ENCODE peak calls at places on chromosome 1, in seven cellular contexts. One of them, this sample, is unnamed.

GRCh38 chr1:93844262-93845045 is 34.6 kb downstream of the DNTTIP2 start:
- DNase-seq in T-helper 9 cell: peak; percentile 8
- DNase-seq in neuronal stem cell: peak; percentile 54
- DNase-seq in transverse colon: peak; percentile 40
- DNase-seq in NCI-H1417: peak; percentile 73
- DNase-seq in stimulated activated CD8-positive, alpha-beta memory T cell treated with anti-CD3 and anti-CD28 coated beads, Interleukin-4, amount 100 ng/mL, for 24 hours: no peak
- DNase-seq in naive thymus-derived CD8-positive, alpha-beta T cell: peak; percentile 72
- DNase-seq in this sample: peak; percentile 76

GRCh38 chr1:9294910-9295636 is 2.4 kb downstream of the SPSB1 start:
- DNase-seq in T-helper 9 cell: no peak
- DNase-seq in neuronal stem cell: no peak
- DNase-seq in transverse colon: peak; percentile 50
- DNase-seq in NCI-H1417: peak; percentile 12
- DNase-seq in stimulated activated CD8-positive, alpha-beta memory T cell treated with anti-CD3 and anti-CD28 coated beads, Interleukin-4, amount 100 ng/mL, for 24 hours: no peak
- DNase-seq in naive thymus-derived CD8-positive, alpha-beta T cell: no peak
- DNase-seq in this sample: peak; percentile 61

GRCh38 chr1:152244576-152244975 is 20.6 kb upstream of the HRNR start:
- DNase-seq in T-helper 9 cell: no peak
- DNase-seq in neuronal stem cell: no peak
- DNase-seq in transverse colon: no peak
- DNase-seq in NCI-H1417: no peak
- DNase-seq in stimulated activated CD8-positive, alpha-beta memory T cell treated with anti-CD3 and anti-CD28 coated beads, Interleukin-4, amount 100 ng/mL, for 24 hours: no peak
- DNase-seq in naive thymus-derived CD8-positive, alpha-beta T cell: no peak
- DNase-seq in this sample: no peak

GRCh38 chr1:81717230-81717629 is 83.5 kb upstream of the ADGRL2 start:
- DNase-seq in T-helper 9 cell: no peak
- DNase-seq in neuronal stem cell: no peak
- DNase-seq in transverse colon: no peak
- DNase-seq in NCI-H1417: no peak
- DNase-seq in stimulated activated CD8-positive, alpha-beta memory T cell treated with anti-CD3 and anti-CD28 coated beads, Interleukin-4, amount 100 ng/mL, for 24 hours: no peak
- DNase-seq in naive thymus-derived CD8-positive, alpha-beta T cell: no peak
- DNase-seq in this sample: no peak

GRCh38 chr1:38334930-38335592 is 288.5 kb upstream of the POU3F1 start:
- DNase-seq in T-helper 9 cell: no peak
- DNase-seq in neuronal stem cell: no peak
- DNase-seq in transverse colon: no peak
- DNase-seq in NCI-H1417: no peak
- DNase-seq in stimulated activated CD8-positive, alpha-beta memory T cell treated with anti-CD3 and anti-CD28 coated beads, Interleukin-4, amount 100 ng/mL, for 24 hours: no peak
- DNase-seq in naive thymus-derived CD8-positive, alpha-beta T cell: no peak
- DNase-seq in this sample: no peak

GRCh38 chr1:10773376-10773775 is 23.1 kb downstream of the CASZ1 start:
- DNase-seq in T-helper 9 cell: no peak
- DNase-seq in neuronal stem cell: no peak
- DNase-seq in transverse colon: no peak
- DNase-seq in NCI-H1417: no peak
- DNase-seq in stimulated activated CD8-positive, alpha-beta memory T cell treated with anti-CD3 and anti-CD28 coated beads, Interleukin-4, amount 100 ng/mL, for 24 hours: no peak
- DNase-seq in naive thymus-derived CD8-positive, alpha-beta T cell: no peak
- DNase-seq in this sample: peak; percentile 37

GRCh38 chr1:7043729-7044470 is 258.6 kb downstream of the CAMTA1 start:
- DNase-seq in T-helper 9 cell: no peak
- DNase-seq in neuronal stem cell: no peak
- DNase-seq in transverse colon: no peak
- DNase-seq in NCI-H1417: no peak
- DNase-seq in stimulated activated CD8-positive, alpha-beta memory T cell treated with anti-CD3 and anti-CD28 coated beads, Interleukin-4, amount 100 ng/mL, for 24 hours: no peak
- DNase-seq in naive thymus-derived CD8-positive, alpha-beta T cell: no peak
- DNase-seq in this sample: no peak

GRCh38 chr1:24464378-24464770 is 38.3 kb upstream of the RCAN3 start:
- DNase-seq in T-helper 9 cell: no peak
- DNase-seq in neuronal stem cell: no peak
- DNase-seq in transverse colon: no peak
- DNase-seq in NCI-H1417: no peak
- DNase-seq in stimulated activated CD8-positive, alpha-beta memory T cell treated with anti-CD3 and anti-CD28 coated beads, Interleukin-4, amount 100 ng/mL, for 24 hours: no peak
- DNase-seq in naive thymus-derived CD8-positive, alpha-beta T cell: no peak
- DNase-seq in this sample: no peak

GRCh38 chr1:66981679-66982078 is 56.9 kb downstream of the MIER1 start:
- DNase-seq in T-helper 9 cell: peak; percentile 10
- DNase-seq in neuronal stem cell: no peak
- DNase-seq in transverse colon: peak; percentile 28
- DNase-seq in NCI-H1417: no peak
- DNase-seq in stimulated activated CD8-positive, alpha-beta memory T cell treated with anti-CD3 and anti-CD28 coated beads, Interleukin-4, amount 100 ng/mL, for 24 hours: no peak
- DNase-seq in naive thymus-derived CD8-positive, alpha-beta T cell: peak; percentile 72
- DNase-seq in this sample: no peak

GRCh38 chr1:218985424-218985823 is 188.3 kb upstream of the LYPLAL1 start:
- DNase-seq in T-helper 9 cell: no peak
- DNase-seq in neuronal stem cell: no peak
- DNase-seq in transverse colon: no peak
- DNase-seq in NCI-H1417: no peak
- DNase-seq in stimulated activated CD8-positive, alpha-beta memory T cell treated with anti-CD3 and anti-CD28 coated beads, Interleukin-4, amount 100 ng/mL, for 24 hours: no peak
- DNase-seq in naive thymus-derived CD8-positive, alpha-beta T cell: no peak
- DNase-seq in this sample: no peak

GRCh38 chr1:247209306-247209900 is 37.6 kb upstream of the ZNF124 start:
- DNase-seq in T-helper 9 cell: no peak
- DNase-seq in neuronal stem cell: no peak
- DNase-seq in transverse colon: no peak
- DNase-seq in NCI-H1417: no peak
- DNase-seq in stimulated activated CD8-positive, alpha-beta memory T cell treated with anti-CD3 and anti-CD28 coated beads, Interleukin-4, amount 100 ng/mL, for 24 hours: no peak
- DNase-seq in naive thymus-derived CD8-positive, alpha-beta T cell: peak; percentile 14
- DNase-seq in this sample: no peak

GRCh38 chr1:20308569-20308968 is 17.9 kb downstream of the VWA5B1 start:
- DNase-seq in T-helper 9 cell: no peak
- DNase-seq in neuronal stem cell: no peak
- DNase-seq in transverse colon: no peak
- DNase-seq in NCI-H1417: no peak
- DNase-seq in stimulated activated CD8-positive, alpha-beta memory T cell treated with anti-CD3 and anti-CD28 coated beads, Interleukin-4, amount 100 ng/mL, for 24 hours: no peak
- DNase-seq in naive thymus-derived CD8-positive, alpha-beta T cell: no peak
- DNase-seq in this sample: no peak

GRCh38 chr1:204709960-204710912 is 24.7 kb upstream of the LRRN2 start:
- DNase-seq in T-helper 9 cell: no peak
- DNase-seq in neuronal stem cell: no peak
- DNase-seq in transverse colon: no peak
- DNase-seq in NCI-H1417: no peak
- DNase-seq in stimulated activated CD8-positive, alpha-beta memory T cell treated with anti-CD3 and anti-CD28 coated beads, Interleukin-4, amount 100 ng/mL, for 24 hours: no peak
- DNase-seq in naive thymus-derived CD8-positive, alpha-beta T cell: no peak
- DNase-seq in this sample: no peak